ENCODE peak calls at places on chromosomes 1 and 21, in eight cellular contexts. A, I, P, W, G, E, N and C are unnamed samples.

GRCh38 chr1:234555390-234556112 is 54.4 kb downstream of the IRF2BP2 start:
- DNase-seq in E (no peak), G (no peak), N (no peak), W (no peak), I (no peak), P (no peak), A (no peak), C (no peak)

GRCh38 chr21:46095814-46096595 is 1.9 kb upstream of the COL6A2 start:
- DNase-seq in A (no peak), I (no peak), N (no peak), G (no peak), W (no peak), E (no peak), P (no peak), C (no peak)

GRCh38 chr1:172154571-172154970 is 265.9 kb upstream of the C1orf105 start:
- DNase-seq in E (no peak), I (peak; percentile 61), A (no peak), P (no peak), N (peak; percentile 9), G (no peak), W (no peak), C (no peak)

GRCh38 chr1:216686860-216687545 is 36.2 kb downstream of the ESRRG start:
- DNase-seq in I (no peak), P (no peak), N (no peak), W (peak; percentile 10), A (no peak), G (no peak), E (no peak), C (peak; percentile 17)

GRCh38 chr1:109793486-109794318 is 30.0 kb upstream of the EPS8L3 start:
- DNase-seq in I (peak; percentile 61), G (no peak), E (no peak), P (no peak), A (no peak), W (peak; percentile 87), N (no peak), C (peak; percentile 49)

GRCh38 chr1:62386351-62387121 is 50.3 kb upstream of the USP1 start:
- DNase-seq in N (no peak), W (no peak), I (no peak), P (no peak), G (no peak), E (no peak), A (no peak), C (no peak)

GRCh38 chr21:29213513-29214385 is 83.3 kb downstream of the MAP3K7CL start:
- DNase-seq in I (no peak), G (no peak), E (no peak), A (no peak), P (no peak), W (no peak), N (no peak), C (no peak)

GRCh38 chr21:43906585-43907370 is 41.8 kb downstream of the AGPAT3 start:
- DNase-seq in N (no peak), G (no peak), A (no peak), I (no peak), P (no peak), E (no peak), W (no peak), C (no peak)

GRCh38 chr1:22787636-22788035 is 77.0 kb downstream of the EPHB2 start:
- DNase-seq in P (no peak), G (no peak), E (no peak), A (no peak), N (no peak), I (no peak), W (no peak), C (no peak)